ENCODE peak calls at places on chromosome 1, in five cellular contexts. M, C, A, V and H are unnamed samples. For H3K9me3, the result is how much of the 10 kb centered on the place peaks cover.

GRCh38 chr1:86388228-86388627 is 7.9 kb downstream of the ODF2L start:
- DNase-seq in M (no peak), C (no peak), A (no peak), V (no peak), H (no peak)

GRCh38 chr1:54800899-54801759 is at the start of gene TTC22:
- DNase-seq in M (peak), C (no peak), A (no peak), V (peak), H (peak)

GRCh38 chr1:26037904-26038303 is 8.0 kb downstream of the SLC30A2 start:
- DNase-seq in M (no peak), C (no peak), A (no peak), V (no peak), H (no peak)

GRCh38 chr1:21651214-21652042 is 17.7 kb downstream of the RAP1GAP start:
- DNase-seq in M (peak), C (no peak), A (peak), V (no peak), H (no peak)

GRCh38 chr1:8598060-8598724 is 219.2 kb downstream of the RERE start:
- DNase-seq in M (no peak), C (peak), A (peak), V (no peak), H (no peak)

GRCh38 chr1:180698580-180698979 is 66.8 kb downstream of the XPR1 start:
- DNase-seq in M (no peak), C (no peak), A (no peak), V (no peak), H (no peak)

GRCh38 chr1:230745071-230745470 is 2.1 kb upstream of the CAPN9 start:
- DNase-seq in M (no peak), C (no peak), A (no peak), V (no peak), H (no peak)

GRCh38 chr1:93845554-93846150 is 33.4 kb downstream of the DNTTIP2 start:
- DNase-seq in M (no peak), C (no peak), A (peak), V (peak), H (no peak)

GRCh38 chr1:81799939-81800740 is 594 bp upstream of the ADGRL2 start:
- DNase-seq in M (peak), C (peak), A (peak), V (peak), H (peak)

GRCh38 chr1:71784989-71785388 is 497.4 kb downstream of the NEGR1 start:
- DNase-seq in M (no peak), C (no peak), A (no peak), V (no peak), H (no peak)

GRCh38 chr1:236030572-236030971 is 34.3 kb downstream of the NID1 start:
- DNase-seq in M (no peak), C (no peak), A (no peak), V (no peak), H (no peak)

GRCh38 chr1:67601955-67602354 is 83.0 kb upstream of the GADD45A start:
- DNase-seq in M (no peak), C (no peak), A (no peak), V (no peak), H (no peak)

GRCh38 chr1:199512037-199512710 is 515.3 kb upstream of the NR5A2 start:
- DNase-seq in M (no peak), C (no peak), A (peak), V (no peak), H (no peak)

GRCh38 chr1:65067491-65068201 is 80.4 kb upstream of the AK4 start:
- DNase-seq in M (peak), C (peak), A (peak), V (peak), H (peak)

GRCh38 chr1:85585845-85586244 is 5.3 kb downstream of the CCN1 start:
- DNase-seq in M (no peak), C (no peak), A (peak), V (no peak), H (no peak)

GRCh38 chr1:32071758-32072621 is 749 bp upstream of the TMEM39B start:
- DNase-seq in M (no peak), C (no peak), A (peak), V (no peak), H (no peak)

GRCh38 chr1:12615916-12616708 is 1.9 kb downstream of the DHRS3 start:
- DNase-seq in M (no peak), C (peak), A (peak), V (no peak), H (peak)

GRCh38 chr1:171652234-171652822 is at the start of gene MYOC:
- DNase-seq in M (peak), C (no peak), A (no peak), V (no peak), H (no peak)

GRCh38 chr1:72184099-72184695 is 98.1 kb downstream of the NEGR1 start:
- DNase-seq in M (no peak), C (no peak), A (no peak), V (no peak), H (no peak)

GRCh38 chr1:37765937-37766664 is 1.2 kb upstream of the EPHA10 start:
- DNase-seq in M (no peak), C (no peak), A (no peak), V (peak), H (no peak)

GRCh38 chr1:44829506-44830384 is 13.3 kb downstream of the PTCH2 start:
- DNase-seq in M (no peak), C (no peak), A (no peak), V (no peak), H (no peak)

GRCh38 chr1:21773585-21773984 is 9.4 kb downstream of the USP48 start:
- DNase-seq in M (no peak), C (no peak), A (no peak), V (peak), H (no peak)

GRCh38 chr1:167165948-167166702 is 54.6 kb upstream of the POU2F1 start:
- DNase-seq in M (no peak), C (no peak), A (peak), V (no peak), H (no peak)

GRCh38 chr1:150621497-150622113 is 7.8 kb downstream of the ENSA start:
- DNase-seq in M (no peak), C (no peak), A (peak), V (peak), H (no peak)

GRCh38 chr1:182041615-182042014 is 19.9 kb downstream of the ZNF648 start:
- DNase-seq in M (no peak), C (no peak), A (no peak), V (no peak), H (no peak)

GRCh38 chr1:243814718-243815117 is 35.3 kb downstream of the AKT3 start:
- DNase-seq in M (no peak), C (no peak), A (no peak), V (no peak), H (no peak)

GRCh38 chr1:201346987-201347386 is 30.5 kb downstream of the TNNT2 start:
- DNase-seq in M (no peak), C (no peak), A (no peak), V (no peak), H (no peak)

GRCh38 chr1:201347498-201348210 is 29.8 kb downstream of the TNNT2 start:
- DNase-seq in M (no peak), C (no peak), A (no peak), V (no peak), H (peak)

GRCh38 chr1:201346337-201346939 is 31.0 kb downstream of the TNNT2 start:
- DNase-seq in M (no peak), C (no peak), A (peak), V (peak), H (peak)

GRCh38 chr1:201349091-201349490 is 28.4 kb downstream of the TNNT2 start:
- DNase-seq in M (no peak), C (no peak), A (no peak), V (no peak), H (peak)

DNA sequence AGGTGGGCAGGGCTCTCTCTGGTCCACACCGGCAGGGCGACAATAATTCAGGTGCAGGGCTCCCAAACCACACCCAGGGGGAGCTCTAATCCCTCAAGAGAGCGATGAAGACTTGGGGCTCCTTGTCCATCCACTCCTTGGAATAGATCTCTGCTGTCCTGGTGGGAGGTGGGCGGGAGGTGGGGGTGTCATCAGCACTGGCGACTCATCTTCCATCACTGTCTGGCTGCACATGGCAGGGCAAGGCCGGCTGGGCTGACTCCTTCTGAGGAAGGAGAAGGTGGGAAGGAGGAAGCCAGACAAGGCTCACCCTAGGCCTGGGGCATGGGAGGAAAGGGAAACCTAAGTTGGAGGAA is 29.3 kb downstream of the TNNT2 start:
- DNase-seq in M (no peak), C (no peak), A (peak), V (peak), H (peak)
- TF ChIP-seq CTCF in M (peak), C (peak), A (peak), V (peak), H (peak)

DNA sequence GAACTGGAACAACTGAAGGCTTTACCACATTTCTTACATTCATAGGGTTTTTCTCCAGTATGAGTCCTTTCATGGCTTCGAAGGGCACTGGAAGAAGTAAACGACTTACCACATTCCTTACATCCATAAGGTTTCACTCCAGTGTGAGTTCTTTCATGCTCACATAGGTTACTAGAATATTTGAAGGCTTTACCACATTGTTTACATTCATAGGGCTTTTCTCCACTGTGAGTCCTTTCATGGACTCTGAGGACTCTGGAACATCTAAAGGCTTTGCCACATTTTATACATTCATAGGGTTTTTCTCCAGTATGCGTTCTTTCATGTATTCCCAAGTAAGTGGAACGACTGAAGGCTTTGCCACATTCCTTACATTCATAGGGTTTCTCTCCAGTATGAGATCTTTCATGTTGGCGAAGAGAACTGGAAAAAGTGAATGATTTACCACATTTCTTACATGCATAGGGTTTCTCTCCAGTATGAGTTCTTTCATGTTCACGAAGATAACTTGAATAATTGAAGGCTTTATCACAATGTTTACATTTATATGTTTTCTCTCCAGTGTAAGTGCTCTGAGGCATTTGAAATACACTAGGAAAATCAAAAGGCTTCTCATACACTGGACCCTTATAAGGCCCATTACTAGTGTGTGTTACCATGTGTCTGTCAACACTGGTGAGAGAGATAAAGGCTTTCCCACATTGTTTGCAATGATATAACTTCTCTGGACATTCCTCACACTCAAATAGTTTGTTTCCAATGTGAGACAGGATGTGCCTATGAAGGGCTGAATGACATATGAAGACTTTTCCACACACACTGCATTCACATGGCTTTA is 29.8 kb upstream of the ZNF695 start:
- DNase-seq in M (no peak), C (no peak), A (no peak), V (no peak), H (no peak)
- H3K9me3 ChIP-seq in M (half or more), C (half or more), A (under half), V (under half), H (half or more)

DNA sequence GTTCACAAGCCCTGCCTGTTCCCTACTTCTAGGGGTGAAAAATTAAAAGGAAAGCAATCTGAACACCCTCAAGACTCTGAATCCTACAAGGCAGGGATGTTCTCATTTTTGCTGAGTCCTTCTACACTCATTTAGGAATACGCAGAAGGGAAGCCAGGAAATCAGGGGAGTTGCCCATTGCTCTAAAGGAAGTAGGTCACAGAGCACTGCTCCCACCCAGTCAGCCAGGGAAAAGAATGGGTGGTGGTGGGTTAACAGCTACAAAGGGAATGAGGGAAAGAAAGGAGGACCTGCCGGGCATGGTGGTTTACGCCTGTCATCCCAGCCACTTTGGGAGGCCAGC is 2.4 kb upstream of the CTTNBP2NL start:
- DNase-seq in M (no peak), C (no peak), A (peak), V (no peak), H (no peak)
- H3K4me3 ChIP-seq in M (no peak), C (peak), A (no peak), V (no peak), H (peak)

DNA sequence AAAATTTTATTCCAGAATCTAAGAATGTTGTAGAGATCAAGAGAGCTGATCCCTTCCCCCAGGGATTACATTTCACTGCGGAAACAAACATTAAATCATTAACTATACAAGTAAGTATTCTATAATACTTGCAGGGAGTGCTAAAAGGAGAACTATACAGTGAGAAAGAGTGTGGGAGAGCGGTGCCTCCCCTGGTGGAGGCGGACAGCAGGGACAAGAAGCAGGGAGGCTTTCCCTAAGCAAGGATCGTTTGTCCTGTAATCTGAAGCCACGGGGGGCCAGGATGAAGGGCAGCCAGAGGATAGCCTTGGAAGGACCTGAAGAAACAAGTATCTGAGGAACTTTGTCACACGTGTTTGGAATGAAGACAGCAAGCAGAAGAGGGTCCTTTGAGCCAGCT is 40.1 kb downstream of the SLC9C2 start:
- DNase-seq in M (no peak), C (no peak), A (no peak), V (no peak), H (no peak)
- TF ChIP-seq CTCF in M (no peak), C (no peak), A (no peak), V (no peak), H (no peak)

GRCh38 chr1:152349611-152350010 is 10.2 kb downstream of the FLG2 start:
- DNase-seq in M (no peak), C (no peak), A (no peak), V (no peak), H (no peak)
- H3K9me3 ChIP-seq in M (under half), C (under half), A (under half), V (under half), H (under half)

GRCh38 chr1:111221633-111222286 is 5.8 kb upstream of the CHI3L2 start:
- DNase-seq in M (no peak), C (no peak), A (peak), V (peak), H (no peak)

GRCh38 chr1:111223126-111223443 is 4.4 kb upstream of the CHI3L2 start:
- DNase-seq in M (no peak), C (no peak), A (no peak), V (no peak), H (no peak)

GRCh38 chr1:111221276-111221632 is 6.3 kb upstream of the CHI3L2 start:
- DNase-seq in M (no peak), C (no peak), A (no peak), V (no peak), H (no peak)

GRCh38 chr1:111220302-111220890 is 7.1 kb upstream of the CHI3L2 start:
- DNase-seq in M (no peak), C (no peak), A (no peak), V (no peak), H (no peak)

DNA sequence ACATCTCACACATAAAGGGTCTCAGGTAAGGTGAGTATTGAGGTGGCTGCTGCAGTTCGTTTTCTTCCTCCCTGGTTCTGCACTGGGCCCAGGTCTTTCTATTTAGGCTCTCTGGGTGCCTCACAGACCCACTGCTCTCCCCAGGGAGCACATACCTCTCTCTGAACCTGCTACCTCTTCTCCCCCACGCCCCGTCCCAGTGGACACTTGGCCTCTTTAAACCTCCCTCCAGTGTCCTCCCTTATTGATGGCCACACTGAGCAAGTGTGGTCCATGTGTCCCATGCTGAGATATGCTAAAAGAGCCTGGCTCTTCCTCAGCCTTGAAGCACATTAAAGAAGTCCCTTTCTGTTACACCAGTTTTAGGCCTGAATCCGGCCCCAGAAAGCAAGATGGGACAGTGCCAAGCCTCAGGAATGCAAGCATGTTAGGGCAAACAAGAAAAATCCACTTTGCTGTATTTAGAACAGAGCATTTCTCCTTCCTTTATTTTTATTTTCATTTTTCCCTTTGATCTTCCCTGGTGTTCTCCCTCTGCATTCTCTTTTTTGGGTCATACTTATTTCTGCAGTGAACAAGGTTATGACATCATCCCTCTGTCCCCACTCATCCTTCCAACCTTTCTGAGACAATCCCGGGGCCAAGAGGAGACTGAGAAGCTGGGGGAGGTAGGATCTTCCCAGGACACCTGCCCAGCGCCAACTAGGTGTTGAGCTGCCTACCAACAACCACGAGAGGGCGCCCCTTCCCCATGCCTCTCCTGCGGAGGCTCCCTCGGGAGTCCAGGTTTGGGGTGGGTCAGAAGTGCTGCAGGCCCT is 5.0 kb upstream of the CHI3L2 start:
- DNase-seq in M (no peak), C (peak), A (peak), V (peak), H (peak)
- H3K4me3 ChIP-seq in M (no peak), C (no peak), A (no peak), V (peak), H (no peak)